ENCODE peak calls at places on chromosomes 16 and 17, in nine cellular contexts. One of them, this sample, is unnamed.

GRCh38 chr16:53925011-53925410 is 221.1 kb downstream of the FTO start:
- DNase-seq in adrenal gland: no peak
- DNase-seq in WERI-Rb-1: no peak
- DNase-seq in psoas muscle: no peak
- DNase-seq in brain microvascular endothelial cell: no peak
- DNase-seq in heart left ventricle: no peak
- DNase-seq in AG04450: no peak
- DNase-seq in heart right ventricle: no peak
- DNase-seq in mucosa of descending colon: no peak
- DNase-seq in this sample: no peak

GRCh38 chr17:21036361-21036881 is 6.4 kb downstream of the USP22 start:
- DNase-seq in brain microvascular endothelial cell: no peak
- DNase-seq in AG04450: no peak
- DNase-seq in WERI-Rb-1: no peak
- DNase-seq in psoas muscle: no peak
- DNase-seq in mucosa of descending colon: no peak
- DNase-seq in adrenal gland: no peak
- DNase-seq in heart left ventricle: no peak
- DNase-seq in heart right ventricle: no peak
- DNase-seq in this sample: no peak

GRCh38 chr17:78419970-78420820 is 41.7 kb downstream of the PGS1 start:
- DNase-seq in heart right ventricle: peak
- DNase-seq in brain microvascular endothelial cell: no peak
- DNase-seq in adrenal gland: no peak
- DNase-seq in heart left ventricle: no peak
- DNase-seq in AG04450: no peak
- DNase-seq in psoas muscle: no peak
- DNase-seq in mucosa of descending colon: no peak
- DNase-seq in WERI-Rb-1: no peak
- DNase-seq in this sample: no peak

GRCh38 chr17:32876414-32877163 is at the start of gene MYO1D:
- DNase-seq in heart right ventricle: peak
- DNase-seq in WERI-Rb-1: peak
- DNase-seq in adrenal gland: peak
- DNase-seq in heart left ventricle: peak
- DNase-seq in psoas muscle: peak
- DNase-seq in AG04450: no peak
- DNase-seq in mucosa of descending colon: peak
- DNase-seq in brain microvascular endothelial cell: no peak
- DNase-seq in this sample: peak

GRCh38 chr16:7405166-7405565 is 72.5 kb downstream of the RBFOX1 start:
- DNase-seq in brain microvascular endothelial cell: no peak
- DNase-seq in adrenal gland: peak
- DNase-seq in psoas muscle: peak
- DNase-seq in WERI-Rb-1: peak
- DNase-seq in heart left ventricle: peak
- DNase-seq in AG04450: no peak
- DNase-seq in mucosa of descending colon: peak
- DNase-seq in heart right ventricle: peak
- DNase-seq in this sample: peak

GRCh38 chr17:16439303-16439791 is 24.0 kb downstream of the TRPV2 start:
- DNase-seq in adrenal gland: no peak
- DNase-seq in mucosa of descending colon: no peak
- DNase-seq in brain microvascular endothelial cell: no peak
- DNase-seq in WERI-Rb-1: no peak
- DNase-seq in AG04450: no peak
- DNase-seq in heart left ventricle: no peak
- DNase-seq in heart right ventricle: no peak
- DNase-seq in psoas muscle: no peak
- DNase-seq in this sample: no peak

GRCh38 chr16:67482260-67482924 is 955 bp downstream of the AGRP start:
- DNase-seq in heart right ventricle: no peak
- DNase-seq in heart left ventricle: no peak
- DNase-seq in psoas muscle: no peak
- DNase-seq in adrenal gland: no peak
- DNase-seq in AG04450: no peak
- DNase-seq in WERI-Rb-1: no peak
- DNase-seq in brain microvascular endothelial cell: no peak
- DNase-seq in mucosa of descending colon: peak
- DNase-seq in this sample: no peak

GRCh38 chr17:74963656-74964055 is 8.9 kb downstream of the HID1 start:
- DNase-seq in brain microvascular endothelial cell: no peak
- DNase-seq in psoas muscle: no peak
- DNase-seq in mucosa of descending colon: no peak
- DNase-seq in AG04450: no peak
- DNase-seq in heart right ventricle: no peak
- DNase-seq in adrenal gland: no peak
- DNase-seq in WERI-Rb-1: no peak
- DNase-seq in heart left ventricle: no peak
- DNase-seq in this sample: peak

GRCh38 chr17:13589658-13590057 is 12.1 kb downstream of the HS3ST3A1 start:
- DNase-seq in heart right ventricle: no peak
- DNase-seq in AG04450: no peak
- DNase-seq in mucosa of descending colon: no peak
- DNase-seq in heart left ventricle: no peak
- DNase-seq in brain microvascular endothelial cell: no peak
- DNase-seq in psoas muscle: no peak
- DNase-seq in WERI-Rb-1: no peak
- DNase-seq in adrenal gland: no peak
- DNase-seq in this sample: no peak

GRCh38 chr17:7383742-7384488 is 3.0 kb downstream of the TNK1 start:
- DNase-seq in psoas muscle: peak
- DNase-seq in heart right ventricle: peak
- DNase-seq in brain microvascular endothelial cell: no peak
- DNase-seq in WERI-Rb-1: no peak
- DNase-seq in adrenal gland: no peak
- DNase-seq in heart left ventricle: no peak
- DNase-seq in mucosa of descending colon: peak
- DNase-seq in AG04450: no peak
- DNase-seq in this sample: peak

GRCh38 chr17:12519956-12520594 is 145.6 kb upstream of the MYOCD start:
- DNase-seq in mucosa of descending colon: no peak
- DNase-seq in brain microvascular endothelial cell: no peak
- DNase-seq in WERI-Rb-1: no peak
- DNase-seq in heart left ventricle: no peak
- DNase-seq in psoas muscle: no peak
- DNase-seq in AG04450: no peak
- DNase-seq in heart right ventricle: no peak
- DNase-seq in adrenal gland: no peak
- DNase-seq in this sample: no peak

GRCh38 chr17:83186751-83187421 is 107.5 kb downstream of the METRNL start:
- DNase-seq in brain microvascular endothelial cell: no peak
- DNase-seq in psoas muscle: no peak
- DNase-seq in AG04450: no peak
- DNase-seq in adrenal gland: no peak
- DNase-seq in heart right ventricle: no peak
- DNase-seq in WERI-Rb-1: peak
- DNase-seq in mucosa of descending colon: no peak
- DNase-seq in heart left ventricle: peak
- DNase-seq in this sample: no peak

GRCh38 chr16:87471278-87472141 is 21.3 kb downstream of the ZCCHC14 start:
- DNase-seq in AG04450: no peak
- DNase-seq in WERI-Rb-1: no peak
- DNase-seq in psoas muscle: no peak
- DNase-seq in heart right ventricle: no peak
- DNase-seq in heart left ventricle: no peak
- DNase-seq in brain microvascular endothelial cell: no peak
- DNase-seq in adrenal gland: no peak
- DNase-seq in mucosa of descending colon: no peak
- DNase-seq in this sample: no peak
- H3K4me3 ChIP-seq in AG04450: no peak
- H3K4me3 ChIP-seq in WERI-Rb-1: no peak
- H3K4me3 ChIP-seq in psoas muscle: no peak
- H3K4me3 ChIP-seq in heart right ventricle: no peak
- H3K4me3 ChIP-seq in heart left ventricle: no peak
- H3K4me3 ChIP-seq in brain microvascular endothelial cell: no peak
- H3K4me3 ChIP-seq in adrenal gland: no peak
- H3K4me3 ChIP-seq in mucosa of descending colon: no peak
- H3K4me3 ChIP-seq in this sample: no peak

GRCh38 chr16:880471-881171 is 80.1 kb upstream of the GNG13 start:
- DNase-seq in mucosa of descending colon: peak
- DNase-seq in AG04450: no peak
- DNase-seq in psoas muscle: no peak
- DNase-seq in adrenal gland: no peak
- DNase-seq in heart left ventricle: no peak
- DNase-seq in WERI-Rb-1: no peak
- DNase-seq in heart right ventricle: no peak
- DNase-seq in brain microvascular endothelial cell: no peak
- DNase-seq in this sample: no peak

GRCh38 chr16:883781-884180 is 83.2 kb upstream of the GNG13 start:
- DNase-seq in AG04450: no peak
- DNase-seq in adrenal gland: no peak
- DNase-seq in mucosa of descending colon: no peak
- DNase-seq in brain microvascular endothelial cell: no peak
- DNase-seq in heart right ventricle: no peak
- DNase-seq in psoas muscle: no peak
- DNase-seq in WERI-Rb-1: no peak
- DNase-seq in heart left ventricle: no peak
- DNase-seq in this sample: no peak

GRCh38 chr16:881219-882097 is 80.9 kb upstream of the GNG13 start:
- DNase-seq in psoas muscle: no peak
- DNase-seq in heart right ventricle: no peak
- DNase-seq in AG04450: no peak
- DNase-seq in mucosa of descending colon: peak
- DNase-seq in adrenal gland: no peak
- DNase-seq in brain microvascular endothelial cell: no peak
- DNase-seq in WERI-Rb-1: no peak
- DNase-seq in heart left ventricle: no peak
- DNase-seq in this sample: no peak

GRCh38 chr16:883340-883739 is 82.8 kb upstream of the GNG13 start:
- DNase-seq in psoas muscle: no peak
- DNase-seq in WERI-Rb-1: no peak
- DNase-seq in mucosa of descending colon: no peak
- DNase-seq in heart right ventricle: no peak
- DNase-seq in brain microvascular endothelial cell: no peak
- DNase-seq in heart left ventricle: no peak
- DNase-seq in AG04450: no peak
- DNase-seq in adrenal gland: no peak
- DNase-seq in this sample: no peak

DNA sequence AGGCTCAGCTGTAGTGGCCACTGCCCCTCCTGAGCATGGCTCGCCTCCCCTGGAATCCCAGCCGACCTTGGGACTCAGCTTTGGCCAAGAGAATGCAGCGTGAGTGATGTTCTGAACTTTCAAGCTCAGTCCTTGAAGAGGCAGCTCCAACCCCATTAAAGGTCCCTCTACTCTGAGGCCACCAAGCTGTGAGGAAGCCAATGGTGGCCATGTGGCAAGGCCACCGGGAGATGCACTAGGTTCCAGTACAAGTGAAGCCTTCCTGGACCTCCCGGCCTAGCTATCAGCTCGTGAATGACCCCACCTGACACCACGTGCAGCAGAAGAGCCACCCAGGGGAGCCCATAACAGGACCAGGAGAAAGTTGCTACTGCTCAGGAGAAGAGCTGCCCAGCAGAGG is 81.7 kb upstream of the GNG13 start:
- DNase-seq in heart left ventricle: no peak
- DNase-seq in AG04450: no peak
- DNase-seq in heart right ventricle: no peak
- DNase-seq in psoas muscle: no peak
- DNase-seq in mucosa of descending colon: peak
- DNase-seq in WERI-Rb-1: no peak
- DNase-seq in brain microvascular endothelial cell: no peak
- DNase-seq in adrenal gland: no peak
- DNase-seq in this sample: no peak
- TF ChIP-seq CTCF in heart left ventricle: no peak
- TF ChIP-seq CTCF in AG04450: no peak
- TF ChIP-seq CTCF in heart right ventricle: no peak
- TF ChIP-seq CTCF in psoas muscle: no peak
- TF ChIP-seq CTCF in mucosa of descending colon: no peak
- TF ChIP-seq CTCF in WERI-Rb-1: no peak
- TF ChIP-seq CTCF in brain microvascular endothelial cell: no peak
- TF ChIP-seq CTCF in adrenal gland: no peak
- TF ChIP-seq CTCF in this sample: no peak

DNA sequence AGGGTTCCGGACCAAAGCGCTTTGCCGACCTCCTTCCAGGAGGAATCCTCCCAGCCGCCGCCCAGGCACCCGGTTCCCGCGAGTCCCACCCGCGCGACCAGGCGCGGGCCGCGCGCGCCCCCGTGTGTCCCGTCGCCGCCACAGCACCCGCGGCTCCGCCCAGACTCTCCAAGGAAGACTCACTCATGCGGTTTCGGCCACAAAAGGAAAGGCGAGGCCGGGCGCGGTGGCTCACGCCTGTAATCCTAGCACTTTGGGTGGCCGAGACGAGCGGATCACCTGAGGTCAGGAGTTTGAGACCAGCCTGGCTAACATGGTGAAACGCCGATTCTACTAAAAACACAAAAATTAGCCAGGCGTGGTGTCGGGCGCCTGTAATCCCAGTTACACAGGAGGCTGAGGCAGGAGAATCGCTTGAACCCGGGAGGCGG is 3.5 kb upstream of the PKMYT1 start:
- DNase-seq in adrenal gland: peak
- DNase-seq in mucosa of descending colon: peak
- DNase-seq in heart right ventricle: peak
- DNase-seq in heart left ventricle: peak
- DNase-seq in AG04450: peak
- DNase-seq in psoas muscle: peak
- DNase-seq in brain microvascular endothelial cell: peak
- DNase-seq in WERI-Rb-1: peak
- DNase-seq in this sample: peak
- H3K4me3 ChIP-seq in adrenal gland: no peak
- H3K4me3 ChIP-seq in mucosa of descending colon: no peak
- H3K4me3 ChIP-seq in heart right ventricle: no peak
- H3K4me3 ChIP-seq in heart left ventricle: no peak
- H3K4me3 ChIP-seq in AG04450: peak
- H3K4me3 ChIP-seq in psoas muscle: peak
- H3K4me3 ChIP-seq in brain microvascular endothelial cell: peak
- H3K4me3 ChIP-seq in WERI-Rb-1: no peak
- H3K4me3 ChIP-seq in this sample: no peak

GRCh38 chr16:57405194-57405593 is 627 bp downstream of the CCL17 start:
- DNase-seq in WERI-Rb-1: no peak
- DNase-seq in mucosa of descending colon: no peak
- DNase-seq in psoas muscle: no peak
- DNase-seq in AG04450: no peak
- DNase-seq in heart left ventricle: no peak
- DNase-seq in heart right ventricle: no peak
- DNase-seq in brain microvascular endothelial cell: no peak
- DNase-seq in adrenal gland: no peak
- DNase-seq in this sample: no peak

GRCh38 chr16:57407521-57408353 is 3.2 kb downstream of the CCL17 start:
- DNase-seq in WERI-Rb-1: no peak
- DNase-seq in heart right ventricle: no peak
- DNase-seq in brain microvascular endothelial cell: no peak
- DNase-seq in psoas muscle: no peak
- DNase-seq in AG04450: no peak
- DNase-seq in heart left ventricle: no peak
- DNase-seq in adrenal gland: no peak
- DNase-seq in mucosa of descending colon: no peak
- DNase-seq in this sample: no peak

GRCh38 chr16:57409065-57409464 is 4.5 kb downstream of the CCL17 start:
- DNase-seq in psoas muscle: no peak
- DNase-seq in WERI-Rb-1: no peak
- DNase-seq in mucosa of descending colon: no peak
- DNase-seq in adrenal gland: no peak
- DNase-seq in brain microvascular endothelial cell: no peak
- DNase-seq in AG04450: no peak
- DNase-seq in heart left ventricle: no peak
- DNase-seq in heart right ventricle: no peak
- DNase-seq in this sample: no peak

GRCh38 chr16:57403965-57404817 is at the start of gene CCL17:
- DNase-seq in AG04450: no peak
- DNase-seq in heart right ventricle: no peak
- DNase-seq in psoas muscle: no peak
- DNase-seq in mucosa of descending colon: no peak
- DNase-seq in heart left ventricle: no peak
- DNase-seq in WERI-Rb-1: no peak
- DNase-seq in brain microvascular endothelial cell: no peak
- DNase-seq in adrenal gland: no peak
- DNase-seq in this sample: no peak

GRCh38 chr16:57406881-57407280 is 2.3 kb downstream of the CCL17 start:
- DNase-seq in heart left ventricle: no peak
- DNase-seq in AG04450: no peak
- DNase-seq in adrenal gland: no peak
- DNase-seq in WERI-Rb-1: no peak
- DNase-seq in psoas muscle: no peak
- DNase-seq in brain microvascular endothelial cell: no peak
- DNase-seq in mucosa of descending colon: no peak
- DNase-seq in heart right ventricle: no peak
- DNase-seq in this sample: no peak
- TF ChIP-seq CTCF in heart left ventricle: no peak
- TF ChIP-seq CTCF in AG04450: no peak
- TF ChIP-seq CTCF in adrenal gland: no peak
- TF ChIP-seq CTCF in WERI-Rb-1: no peak
- TF ChIP-seq CTCF in psoas muscle: no peak
- TF ChIP-seq CTCF in brain microvascular endothelial cell: no peak
- TF ChIP-seq CTCF in mucosa of descending colon: no peak
- TF ChIP-seq CTCF in heart right ventricle: no peak
- TF ChIP-seq CTCF in this sample: no peak

This sample was measured in endodermal cell.